ENCODE peak calls at places on chromosomes 13 and 19, in six cellular contexts. One of them, this sample, is unnamed.

GRCh38 chr13:30334663-30335386 is 27.5 kb upstream of the KATNAL1 start:
- DNase-seq in T-helper 17 cell: no peak
- DNase-seq in fibroblast of villous mesenchyme: peak
- DNase-seq in Ammon's horn: peak
- DNase-seq in thoracic aorta: no peak
- DNase-seq in NCI-H187 treated with DMSO at 0.1 percent for 48 hours: no peak
- DNase-seq in this sample: no peak

GRCh38 chr13:84654654-84655244 is 772.5 kb upstream of the SLITRK1 start:
- DNase-seq in NCI-H187 treated with DMSO at 0.1 percent for 48 hours: no peak
- DNase-seq in Ammon's horn: no peak
- DNase-seq in thoracic aorta: no peak
- DNase-seq in fibroblast of villous mesenchyme: no peak
- DNase-seq in T-helper 17 cell: no peak
- DNase-seq in this sample: no peak

GRCh38 chr19:14979136-14979497 is 547 bp downstream of the SLC1A6 start:
- DNase-seq in NCI-H187 treated with DMSO at 0.1 percent for 48 hours: no peak
- DNase-seq in thoracic aorta: no peak
- DNase-seq in T-helper 17 cell: no peak
- DNase-seq in fibroblast of villous mesenchyme: no peak
- DNase-seq in Ammon's horn: no peak
- DNase-seq in this sample: no peak

GRCh38 chr19:13099073-13099999 is 3.3 kb downstream of the LYL1 start:
- DNase-seq in thoracic aorta: no peak
- DNase-seq in Ammon's horn: no peak
- DNase-seq in T-helper 17 cell: peak
- DNase-seq in NCI-H187 treated with DMSO at 0.1 percent for 48 hours: no peak
- DNase-seq in fibroblast of villous mesenchyme: peak
- DNase-seq in this sample: no peak

GRCh38 chr13:59946924-59947323 is 216.8 kb downstream of the DIAPH3 start:
- DNase-seq in Ammon's horn: no peak
- DNase-seq in T-helper 17 cell: no peak
- DNase-seq in NCI-H187 treated with DMSO at 0.1 percent for 48 hours: no peak
- DNase-seq in thoracic aorta: no peak
- DNase-seq in fibroblast of villous mesenchyme: peak
- DNase-seq in this sample: no peak

GRCh38 chr13:24145231-24145630 is 15.3 kb upstream of the SPATA13 start:
- DNase-seq in thoracic aorta: no peak
- DNase-seq in T-helper 17 cell: no peak
- DNase-seq in NCI-H187 treated with DMSO at 0.1 percent for 48 hours: no peak
- DNase-seq in fibroblast of villous mesenchyme: no peak
- DNase-seq in Ammon's horn: no peak
- DNase-seq in this sample: no peak

GRCh38 chr19:6464070-6464873 is at the start of gene CRB3:
- DNase-seq in Ammon's horn: no peak
- DNase-seq in fibroblast of villous mesenchyme: no peak
- DNase-seq in thoracic aorta: no peak
- DNase-seq in NCI-H187 treated with DMSO at 0.1 percent for 48 hours: no peak
- DNase-seq in T-helper 17 cell: peak
- DNase-seq in this sample: no peak

GRCh38 chr13:30148791-30149190 is 158.6 kb downstream of the KATNAL1 start:
- DNase-seq in Ammon's horn: no peak
- DNase-seq in NCI-H187 treated with DMSO at 0.1 percent for 48 hours: no peak
- DNase-seq in fibroblast of villous mesenchyme: no peak
- DNase-seq in thoracic aorta: no peak
- DNase-seq in T-helper 17 cell: no peak
- DNase-seq in this sample: no peak

GRCh38 chr19:55166530-55167268 is at the start of gene DNAAF3:
- DNase-seq in T-helper 17 cell: peak
- DNase-seq in thoracic aorta: peak
- DNase-seq in NCI-H187 treated with DMSO at 0.1 percent for 48 hours: peak
- DNase-seq in fibroblast of villous mesenchyme: peak
- DNase-seq in Ammon's horn: peak
- DNase-seq in this sample: peak

GRCh38 chr13:67416047-67416925 is 186.2 kb upstream of the PCDH9 start:
- DNase-seq in thoracic aorta: no peak
- DNase-seq in T-helper 17 cell: no peak
- DNase-seq in Ammon's horn: no peak
- DNase-seq in NCI-H187 treated with DMSO at 0.1 percent for 48 hours: no peak
- DNase-seq in fibroblast of villous mesenchyme: peak
- DNase-seq in this sample: no peak

GRCh38 chr19:50705422-50706019 is 14.1 kb downstream of the SHANK1 start:
- DNase-seq in NCI-H187 treated with DMSO at 0.1 percent for 48 hours: no peak
- DNase-seq in T-helper 17 cell: no peak
- DNase-seq in thoracic aorta: no peak
- DNase-seq in Ammon's horn: peak
- DNase-seq in fibroblast of villous mesenchyme: peak
- DNase-seq in this sample: no peak

GRCh38 chr19:39247701-39248664 is 673 bp downstream of the IFNL4 start:
- DNase-seq in T-helper 17 cell: no peak
- DNase-seq in Ammon's horn: no peak
- DNase-seq in NCI-H187 treated with DMSO at 0.1 percent for 48 hours: no peak
- DNase-seq in thoracic aorta: no peak
- DNase-seq in fibroblast of villous mesenchyme: no peak
- DNase-seq in this sample: no peak

GRCh38 chr13:73598021-73598712 is 536.0 kb downstream of the KLF12 start:
- DNase-seq in Ammon's horn: no peak
- DNase-seq in fibroblast of villous mesenchyme: no peak
- DNase-seq in T-helper 17 cell: no peak
- DNase-seq in thoracic aorta: no peak
- DNase-seq in NCI-H187 treated with DMSO at 0.1 percent for 48 hours: no peak
- DNase-seq in this sample: no peak

GRCh38 chr19:3550947-3551807 is 6.2 kb downstream of the MFSD12 start:
- DNase-seq in NCI-H187 treated with DMSO at 0.1 percent for 48 hours: no peak
- DNase-seq in T-helper 17 cell: no peak
- DNase-seq in fibroblast of villous mesenchyme: no peak
- DNase-seq in Ammon's horn: no peak
- DNase-seq in thoracic aorta: no peak
- DNase-seq in this sample: no peak

GRCh38 chr19:32343550-32344262 is 1.7 kb upstream of the ZNF507 start:
- DNase-seq in T-helper 17 cell: no peak
- DNase-seq in fibroblast of villous mesenchyme: no peak
- DNase-seq in NCI-H187 treated with DMSO at 0.1 percent for 48 hours: no peak
- DNase-seq in Ammon's horn: no peak
- DNase-seq in thoracic aorta: no peak
- DNase-seq in this sample: no peak

GRCh38 chr13:29434217-29434940 is 161.1 kb downstream of the SLC7A1 start:
- DNase-seq in Ammon's horn: no peak
- DNase-seq in fibroblast of villous mesenchyme: no peak
- DNase-seq in T-helper 17 cell: no peak
- DNase-seq in thoracic aorta: no peak
- DNase-seq in NCI-H187 treated with DMSO at 0.1 percent for 48 hours: no peak
- DNase-seq in this sample: no peak

GRCh38 chr13:41216160-41216559 is 21.8 kb upstream of the KBTBD7 start:
- DNase-seq in Ammon's horn: no peak
- DNase-seq in T-helper 17 cell: no peak
- DNase-seq in thoracic aorta: no peak
- DNase-seq in NCI-H187 treated with DMSO at 0.1 percent for 48 hours: no peak
- DNase-seq in fibroblast of villous mesenchyme: peak
- DNase-seq in this sample: no peak